ENCODE peak calls at places on chromosomes 12 and 14, in four cellular contexts. H, T, W and D are unnamed samples.

GRCh38 chr12:113382206-113382605 is 21.5 kb downstream of the SDS start:
- DNase-seq in H (no peak), T (no peak), W (no peak), D (no peak)

GRCh38 chr14:89060191-89060590 is 235.7 kb downstream of the TTC8 start:
- DNase-seq in H (no peak), T (no peak), W (no peak), D (no peak)

GRCh38 chr14:55412686-55413085 is 1.1 kb upstream of the ATG14 start:
- DNase-seq in H (no peak), T (no peak), W (no peak), D (no peak)

GRCh38 chr12:90010089-90010488 is 301.5 kb upstream of the ATP2B1 start:
- DNase-seq in H (no peak), T (peak; percentile 61), W (no peak), D (no peak)

GRCh38 chr12:54701940-54702592 is 53.9 kb upstream of the DCD start:
- DNase-seq in H (no peak), T (peak; percentile 55), W (peak; percentile 66), D (no peak)

GRCh38 chr12:19382111-19382526 is 57.2 kb upstream of the AEBP2 start:
- DNase-seq in H (peak; percentile 46), T (peak; percentile 88), W (no peak), D (no peak)

GRCh38 chr14:35402323-35403084 is 2.0 kb downstream of the NFKBIA start:
- DNase-seq in H (no peak), T (no peak), W (no peak), D (no peak)

GRCh38 chr12:132423251-132424117 is 66.5 kb upstream of the FBRSL1 start:
- DNase-seq in H (no peak), T (peak; percentile 57), W (peak; percentile 41), D (no peak)

GRCh38 chr12:90058721-90059120 is 350.1 kb upstream of the ATP2B1 start:
- DNase-seq in H (no peak), T (peak; percentile 53), W (no peak), D (no peak)

GRCh38 chr12:120669055-120669828 is 17.7 kb upstream of the MLEC start:
- DNase-seq in H (peak; percentile 79), T (no peak), W (no peak), D (no peak)

GRCh38 chr12:107105410-107105703 is 12.0 kb upstream of the CRY1 start:
- DNase-seq in H (no peak), T (no peak), W (no peak), D (no peak)

GRCh38 chr14:64768401-64769095 is 64.3 kb downstream of the PLEKHG3 start:
- DNase-seq in H (no peak), T (no peak), W (no peak), D (no peak)

GRCh38 chr12:116524964-116525379 is 34.2 kb upstream of the MAP1LC3B2 start:
- DNase-seq in H (no peak), T (peak; percentile 77), W (no peak), D (no peak)

GRCh38 chr14:101045511-101045910 is 142.0 kb upstream of the RTL1 start:
- DNase-seq in H (no peak), T (no peak), W (no peak), D (no peak)

GRCh38 chr14:99256483-99256874 is 15.5 kb downstream of the BCL11B start:
- DNase-seq in H (no peak), T (no peak), W (no peak), D (no peak)

GRCh38 chr14:92437729-92438280 is 75.8 kb upstream of the RIN3 start:
- DNase-seq in H (peak; percentile 45), T (no peak), W (no peak), D (no peak)

GRCh38 chr14:67857778-67858350 is 38.3 kb downstream of the RAD51B start:
- DNase-seq in H (no peak), T (no peak), W (no peak), D (no peak)

GRCh38 chr12:40853221-40853620 is 161.0 kb downstream of the CNTN1 start:
- DNase-seq in H (no peak), T (no peak), W (no peak), D (no peak)

GRCh38 chr14:77141592-77142288 is at the start of gene ZDHHC22:
- DNase-seq in H (no peak), T (peak; percentile 22), W (no peak), D (no peak)

GRCh38 chr12:49932746-49933145 is 17.8 kb upstream of the AQP2 start:
- DNase-seq in H (no peak), T (no peak), W (no peak), D (no peak)

GRCh38 chr14:50521912-50522341 is 10.4 kb downstream of the MAP4K5 start:
- DNase-seq in H (no peak), T (no peak), W (no peak), D (no peak)

GRCh38 chr14:30842431-30842830 is 31.9 kb upstream of the COCH start:
- DNase-seq in H (no peak), T (no peak), W (no peak), D (no peak)

GRCh38 chr14:54935958-54936357 is 33.3 kb upstream of the GCH1 start:
- DNase-seq in H (no peak), T (no peak), W (no peak), D (no peak)

DNA sequence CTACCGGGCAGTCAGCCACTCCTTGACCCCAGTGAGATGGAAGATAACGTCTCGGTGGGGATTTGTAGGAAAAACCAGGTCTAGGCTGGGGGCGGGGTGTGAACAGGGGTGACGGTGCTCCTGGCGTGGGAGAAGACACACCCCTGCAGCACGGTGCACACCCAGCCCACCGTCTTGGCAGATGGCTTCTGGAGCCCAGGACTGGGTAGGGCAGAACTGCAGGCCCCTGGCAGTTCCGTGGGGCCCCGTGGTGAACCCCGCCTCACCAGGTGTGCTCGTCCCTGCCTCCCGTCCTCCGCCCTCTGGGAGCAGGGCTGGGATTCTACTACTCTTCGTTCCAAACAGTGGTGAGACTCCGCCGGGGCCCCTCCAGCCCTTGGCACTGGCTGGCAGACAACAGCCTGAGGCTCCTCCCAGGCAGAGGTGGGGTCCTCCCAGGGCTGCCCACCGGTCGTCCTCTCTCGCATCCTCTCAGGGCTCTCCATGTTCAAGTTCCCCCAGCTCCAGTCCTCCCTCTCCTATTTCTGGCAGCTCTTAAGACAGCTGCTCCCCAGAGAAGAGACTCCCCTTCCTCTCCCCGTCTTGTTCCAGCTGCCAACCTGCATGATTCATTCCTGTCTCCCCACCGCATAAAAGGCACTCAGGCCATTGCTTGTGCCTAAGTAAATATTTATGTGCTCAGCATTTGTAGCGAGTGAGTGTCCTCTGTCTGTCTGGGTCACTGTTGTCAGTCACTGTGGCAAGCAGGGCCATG is 75.4 kb downstream of the FBXL14 start:
- DNase-seq in H (no peak), T (peak; percentile 81), W (peak; percentile 35), D (no peak)
- H3K4me3 ChIP-seq in H (no peak overlapping the region), T (peak overlapping the region; percentile 15), W (no peak overlapping the region), D (no peak overlapping the region)

GRCh38 chr14:105385322-105385637 is 13.1 kb upstream of the TEX22 start:
- DNase-seq in H (no peak), T (no peak), W (no peak), D (no peak)

GRCh38 chr14:105383083-105383730 is 15.1 kb upstream of the TEX22 start:
- DNase-seq in H (no peak), T (no peak), W (no peak), D (no peak)

GRCh38 chr14:105382343-105383082 is 15.8 kb upstream of the TEX22 start:
- DNase-seq in H (no peak), T (no peak), W (no peak), D (no peak)

GRCh38 chr14:105384605-105385321 is 13.6 kb upstream of the TEX22 start:
- DNase-seq in H (no peak), T (no peak), W (no peak), D (no peak)

GRCh38 chr14:105384041-105384557 is 14.2 kb upstream of the TEX22 start:
- DNase-seq in H (no peak), T (no peak), W (no peak), D (no peak)
- H3K27ac ChIP-seq in H (no peak overlapping the region), T (no peak overlapping the region), W (no peak overlapping the region), D (no peak overlapping the region)

GRCh38 chr12:98644712-98645571 is at the start of the genes APAF1 and IKBIP:
- DNase-seq in H (peak; percentile 76), T (peak; percentile 98), W (peak; percentile 98), D (peak; percentile 96)
- TF ChIP-seq REST in H (no peak), T (no peak), W (no peak), D (no peak)

GRCh38 chr12:66141299-66141698 is 10.7 kb upstream of the LLPH start:
- DNase-seq in H (no peak), T (no peak), W (no peak), D (no peak)

GRCh38 chr12:66149702-66150398 is 19.3 kb upstream of the LLPH start:
- DNase-seq in H (no peak), T (no peak), W (peak; percentile 52), D (peak; percentile 91)

GRCh38 chr12:66143868-66144267 is 13.3 kb upstream of the LLPH start:
- DNase-seq in H (no peak), T (no peak), W (no peak), D (no peak)

GRCh38 chr12:66140726-66141125 is 10.2 kb upstream of the LLPH start:
- DNase-seq in H (no peak), T (peak; percentile 22), W (no peak), D (no peak)

DNA sequence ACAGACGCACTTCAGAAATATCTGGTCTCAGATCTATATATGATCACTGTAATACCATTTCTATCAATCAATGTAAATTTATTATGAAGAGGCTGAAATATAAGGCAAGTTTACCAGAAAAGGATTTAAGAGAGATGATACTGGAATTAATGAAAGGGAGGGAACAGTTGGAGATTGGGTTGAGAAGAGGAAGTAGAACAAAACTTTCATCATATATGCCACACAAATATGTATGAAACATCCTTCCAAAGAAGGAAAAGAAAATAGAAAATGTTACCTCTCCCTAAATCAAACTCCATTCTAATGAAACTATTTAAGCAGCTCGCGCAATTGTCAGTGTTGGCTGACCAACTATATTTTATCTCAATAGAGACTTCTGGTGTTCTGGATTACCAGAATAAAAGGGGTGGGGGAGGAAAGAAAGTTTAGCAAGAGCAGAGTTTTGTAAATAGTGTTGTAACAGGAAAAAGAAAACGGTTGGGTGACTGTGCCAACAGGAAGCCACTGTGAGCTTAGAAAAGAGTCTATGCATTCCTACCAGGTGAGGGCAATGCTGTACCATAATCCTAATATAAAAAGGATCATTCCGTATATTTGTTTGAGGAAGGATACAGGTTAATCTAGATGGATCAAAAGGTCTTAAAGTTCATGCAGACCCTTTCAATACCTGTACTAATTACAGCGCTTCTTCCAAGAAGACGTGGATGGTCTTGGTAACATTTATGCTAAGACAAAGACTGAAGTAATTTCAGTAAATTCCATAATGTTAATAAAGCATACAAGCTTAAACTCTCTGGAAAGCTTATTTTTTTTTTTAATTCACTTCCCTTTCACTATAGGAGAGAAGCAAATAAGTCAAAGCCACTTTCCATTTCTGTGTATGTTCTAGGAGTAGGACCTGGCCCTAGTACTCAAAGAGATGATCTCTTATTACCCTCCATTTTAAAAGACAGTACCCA is 14.5 kb upstream of the LLPH start:
- DNase-seq in H (no peak), T (peak; percentile 78), W (peak; percentile 31), D (peak; percentile 86)
- H3K4me3 ChIP-seq in H (no peak overlapping the region), T (no peak overlapping the region), W (no peak overlapping the region), D (no peak overlapping the region)

GRCh38 chr12:75389061-75389460 is 1.8 kb upstream of the GLIPR1L2 start:
- DNase-seq in H (no peak), T (peak; percentile 16), W (no peak), D (no peak)

GRCh38 chr12:75390156-75390898 is 562 bp upstream of the GLIPR1L2 start:
- DNase-seq in H (no peak), T (no peak), W (no peak), D (no peak)

GRCh38 chr12:75390899-75391538 is at the start of gene GLIPR1L2:
- DNase-seq in H (peak; percentile 86), T (peak; percentile 99), W (peak; percentile 90), D (peak; percentile 83)

GRCh38 chr12:75389706-75390105 is 1.2 kb upstream of the GLIPR1L2 start:
- DNase-seq in H (no peak), T (no peak), W (no peak), D (no peak)
- H3K27ac ChIP-seq in H (peak overlapping the region; percentile 13), T (peak overlapping the region; percentile 74), W (no peak overlapping the region), D (no peak overlapping the region)